ENCODE peak calls at places on chromosome 17, in nine cellular contexts. U, B, S, G, K, Z, F, N and X are unnamed samples.

GRCh38 chr17:79945591-79946255 is 89.9 kb downstream of the TBC1D16 start:
- DNase-seq in U (no peak), B (no peak), S (no peak), G (no peak), K (no peak), Z (no peak), F (no peak), N (peak; percentile 0), X (no peak)

GRCh38 chr17:12732366-12732765 is 56.9 kb upstream of the ARHGAP44 start:
- DNase-seq in U (no peak), B (no peak), S (no peak), G (no peak), K (no peak), Z (no peak), F (no peak), N (no peak), X (no peak)

GRCh38 chr17:56064506-56064905 is 88.8 kb upstream of the ANKFN1 start:
- DNase-seq in U (no peak), B (no peak), S (no peak), G (no peak), K (no peak), Z (no peak), F (no peak), N (no peak), X (no peak)

GRCh38 chr17:44211281-44212265 is 7.9 kb downstream of the UBTF start:
- DNase-seq in U (no peak), B (no peak), S (no peak), G (no peak), K (no peak), Z (no peak), F (no peak), N (no peak), X (no peak)

GRCh38 chr17:66138120-66138519 is 53.8 kb downstream of the CEP112 start:
- DNase-seq in U (no peak), B (no peak), S (no peak), G (no peak), K (no peak), Z (peak; percentile 1), F (no peak), N (no peak), X (no peak)

GRCh38 chr17:42399948-42400843 is 12.0 kb upstream of the STAT3 start:
- DNase-seq in U (no peak), B (no peak), S (no peak), G (no peak), K (no peak), Z (no peak), F (no peak), N (no peak), X (no peak)

GRCh38 chr17:55634702-55635101 is 88.0 kb downstream of the TMEM100 start:
- DNase-seq in U (no peak), B (no peak), S (no peak), G (no peak), K (no peak), Z (no peak), F (no peak), N (no peak), X (no peak)

GRCh38 chr17:71237903-71238538 is 882.8 kb upstream of the SOX9 start:
- DNase-seq in U (no peak), B (no peak), S (no peak), G (peak; percentile 33), K (no peak), Z (no peak), F (no peak), N (no peak), X (no peak)

GRCh38 chr17:54900457-54901229 is at the start of gene TOM1L1:
- DNase-seq in U (peak; percentile 49), B (peak; percentile 78), S (no peak), G (peak; percentile 96), K (peak; percentile 9), Z (no peak), F (peak; percentile 45), N (peak; percentile 42), X (peak; percentile 92)

GRCh38 chr17:59851431-59852375 is 41.0 kb downstream of the TUBD1 start:
- DNase-seq in U (no peak), B (peak; percentile 50), S (no peak), G (no peak), K (no peak), Z (no peak), F (no peak), N (no peak), X (no peak)

GRCh38 chr17:4514206-4514605 is 15.5 kb downstream of the SPNS2 start:
- DNase-seq in U (no peak), B (no peak), S (no peak), G (no peak), K (no peak), Z (no peak), F (no peak), N (no peak), X (no peak)

GRCh38 chr17:60586288-60586974 is 13.6 kb upstream of the PPM1D start:
- DNase-seq in U (no peak), B (no peak), S (no peak), G (peak; percentile 17), K (no peak), Z (no peak), F (no peak), N (peak; percentile 13), X (peak; percentile 35)

GRCh38 chr17:56681561-56682266 is 88.2 kb downstream of the NOG start:
- DNase-seq in U (peak; percentile 39), B (no peak), S (peak; percentile 34), G (no peak), K (no peak), Z (no peak), F (no peak), N (peak; percentile 56), X (peak; percentile 17)

GRCh38 chr17:37742114-37742761 is 2.6 kb downstream of the HNF1B start:
- DNase-seq in U (no peak), B (no peak), S (no peak), G (no peak), K (no peak), Z (no peak), F (no peak), N (no peak), X (no peak)

GRCh38 chr17:76444518-76445311 is 8.2 kb downstream of the UBE2O start:
- DNase-seq in U (no peak), B (no peak), S (no peak), G (no peak), K (no peak), Z (no peak), F (no peak), N (no peak), X (no peak)

GRCh38 chr17:31722251-31723056 is 136.6 kb downstream of the COPRS start:
- DNase-seq in U (no peak), B (no peak), S (no peak), G (no peak), K (peak; percentile 19), Z (no peak), F (peak; percentile 53), N (no peak), X (no peak)

GRCh38 chr17:3318336-3318735 is 20.2 kb upstream of the OR3A1 start:
- DNase-seq in U (no peak), B (no peak), S (no peak), G (no peak), K (no peak), Z (no peak), F (no peak), N (no peak), X (no peak)

GRCh38 chr17:61486135-61487120 is 34.2 kb downstream of the TBX4 start:
- DNase-seq in U (no peak), B (no peak), S (no peak), G (no peak), K (no peak), Z (no peak), F (no peak), N (no peak), X (no peak)

GRCh38 chr17:74736423-74737298 is at the start of gene RAB37:
- DNase-seq in U (peak; percentile 52), B (peak; percentile 84), S (no peak), G (no peak), K (no peak), Z (peak; percentile 83), F (no peak), N (no peak), X (peak; percentile 61)

GRCh38 chr17:21285164-21286065 is 904 bp downstream of the MAP2K3 start:
- DNase-seq in U (peak; percentile 29), B (peak; percentile 13), S (no peak), G (no peak), K (no peak), Z (no peak), F (peak; percentile 34), N (peak; percentile 39), X (peak; percentile 25)

GRCh38 chr17:74130276-74130675 is 73.2 kb upstream of the RPL38 start:
- DNase-seq in U (no peak), B (no peak), S (no peak), G (no peak), K (no peak), Z (no peak), F (no peak), N (no peak), X (no peak)

GRCh38 chr17:9242497-9242881 is 221.2 kb downstream of the NTN1 start:
- DNase-seq in U (no peak), B (no peak), S (no peak), G (no peak), K (no peak), Z (no peak), F (no peak), N (no peak), X (no peak)

GRCh38 chr17:35981908-35982330 is 622 bp upstream of the CCL16 start:
- DNase-seq in U (no peak), B (no peak), S (peak; percentile 39), G (no peak), K (no peak), Z (no peak), F (no peak), N (peak; percentile 18), X (no peak)

GRCh38 chr17:71937914-71938313 is 182.9 kb upstream of the SOX9 start:
- DNase-seq in U (no peak), B (no peak), S (no peak), G (no peak), K (no peak), Z (no peak), F (no peak), N (no peak), X (no peak)

GRCh38 chr17:76202516-76202915 is 37.8 kb downstream of the RNF157 start:
- DNase-seq in U (no peak), B (no peak), S (no peak), G (peak; percentile 49), K (no peak), Z (no peak), F (no peak), N (no peak), X (no peak)